ENCODE peak calls at places on chromosome 9, in six cellular contexts. B is cardiac muscle cell, T is fibroblast of lung, D is body of pancreas, P is left ventricle myocardium inferior, G is gastrocnemius medialis. U is an unnamed sample.

GRCh38 chr9:137791947-137792346 is 85.6 kb upstream of the CACNA1B start:
- DNase-seq in B (no peak), T (no peak), D (no peak), P (no peak), G (no peak), U (no peak)

GRCh38 chr9:94649100-94649855 is 10.0 kb upstream of the FBP1 start:
- DNase-seq in B (no peak), T (peak; percentile 36), D (no peak), P (no peak), G (no peak), U (no peak)

GRCh38 chr9:32931129-32931528 is 70.3 kb downstream of the APTX start:
- DNase-seq in B (no peak), T (no peak), D (no peak), P (no peak), G (no peak), U (no peak)

GRCh38 chr9:15157371-15157770 is 149.6 kb downstream of the TTC39B start:
- DNase-seq in B (no peak), T (no peak), D (no peak), P (no peak), G (no peak), U (no peak)

GRCh38 chr9:21408817-21409216 is at the start of gene IFNA8:
- DNase-seq in B (no peak), T (no peak), D (no peak), P (no peak), G (no peak), U (no peak)

GRCh38 chr9:127194881-127195713 is 69.5 kb upstream of the GARNL3 start:
- DNase-seq in B (no peak), T (no peak), D (no peak), P (peak; percentile 9), G (peak; percentile 22), U (no peak)

GRCh38 chr9:36632892-36633291 is 60.2 kb downstream of the MELK start:
- DNase-seq in B (peak; percentile 21), T (peak; percentile 61), D (no peak), P (no peak), G (no peak), U (peak; percentile 10)

GRCh38 chr9:85268024-85268610 is 473.6 kb downstream of the AGTPBP1 start:
- DNase-seq in B (no peak), T (no peak), D (no peak), P (no peak), G (no peak), U (no peak)

GRCh38 chr9:13213337-13213736 is 66.2 kb downstream of the MPDZ start:
- DNase-seq in B (no peak), T (peak; percentile 60), D (no peak), P (no peak), G (no peak), U (no peak)

GRCh38 chr9:3514786-3515185 is 11.0 kb downstream of the RFX3 start:
- DNase-seq in B (no peak), T (no peak), D (no peak), P (no peak), G (no peak), U (no peak)

GRCh38 chr9:81898851-81899250 is 29.4 kb upstream of the SPATA31D4 start:
- DNase-seq in B (no peak), T (peak; percentile 31), D (no peak), P (no peak), G (no peak), U (no peak)

GRCh38 chr9:95481000-95481399 is 35.8 kb downstream of the PTCH1 start:
- DNase-seq in B (no peak), T (no peak), D (no peak), P (no peak), G (no peak), U (no peak)

GRCh38 chr9:101470929-101471328 is 35.4 kb upstream of the ALDOB start:
- DNase-seq in B (no peak), T (no peak), D (no peak), P (no peak), G (no peak), U (no peak)

GRCh38 chr9:123511326-123511974 is 155.5 kb downstream of the CRB2 start:
- DNase-seq in B (no peak), T (no peak), D (no peak), P (no peak), G (no peak), U (no peak)

GRCh38 chr9:132026932-132027585 is 52.6 kb downstream of the MED27 start:
- DNase-seq in B (no peak), T (no peak), D (no peak), P (no peak), G (no peak), U (peak; percentile 39)

GRCh38 chr9:27626629-27627564 is 53.6 kb upstream of the C9orf72 start:
- DNase-seq in B (peak; percentile 10), T (no peak), D (peak; percentile 20), P (no peak), G (no peak), U (no peak)

GRCh38 chr9:91905958-91906585 is 44.0 kb downstream of the ROR2 start:
- DNase-seq in B (peak; percentile 34), T (no peak), D (peak; percentile 29), P (peak; percentile 28), G (no peak), U (no peak)

GRCh38 chr9:114112778-114113585 is 13.9 kb upstream of the KIF12 start:
- DNase-seq in B (no peak), T (peak; percentile 64), D (peak; percentile 70), P (peak; percentile 89), G (peak; percentile 76), U (peak; percentile 29)

GRCh38 chr9:128160603-128160987 is 530 bp downstream of the BBLN start:
- DNase-seq in B (no peak), T (no peak), D (peak; percentile 22), P (no peak), G (no peak), U (no peak)

GRCh38 chr9:98215821-98216220 is 23.4 kb upstream of the CORO2A start:
- DNase-seq in B (peak; percentile 40), T (no peak), D (no peak), P (no peak), G (no peak), U (no peak)
- TF ChIP-seq CTCF in B (peak; percentile 55), T (peak; percentile 53), D (no peak), P (peak; percentile 43), G (no peak), U (peak; percentile 48)

DNA sequence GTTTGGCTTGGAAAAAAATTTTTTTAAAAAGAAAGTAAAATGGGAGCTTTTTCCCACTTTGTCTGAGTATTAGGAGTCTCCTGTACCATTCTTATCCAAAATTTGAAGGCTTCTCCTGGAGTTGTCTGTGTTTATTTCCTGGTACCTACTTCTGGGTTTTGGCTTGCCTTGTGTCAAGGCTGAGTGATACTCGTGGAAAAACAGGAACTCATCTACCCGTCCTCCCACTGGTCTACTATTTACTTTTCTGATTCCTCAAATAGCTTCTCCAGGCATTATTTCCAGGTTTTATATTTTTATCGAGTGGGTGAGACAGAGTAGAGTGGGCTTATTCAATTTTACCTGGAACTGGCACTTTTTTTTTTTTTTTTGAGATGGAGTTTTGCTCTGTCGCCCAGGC is 99.4 kb downstream of the RMI1 start:
- DNase-seq in B (no peak), T (no peak), D (no peak), P (no peak), G (no peak), U (no peak)
- H3K4me3 ChIP-seq in B (no peak overlapping the region), T (no peak overlapping the region), D (no peak overlapping the region), P (no peak overlapping the region), G (no peak overlapping the region), U (no peak overlapping the region)

DNA sequence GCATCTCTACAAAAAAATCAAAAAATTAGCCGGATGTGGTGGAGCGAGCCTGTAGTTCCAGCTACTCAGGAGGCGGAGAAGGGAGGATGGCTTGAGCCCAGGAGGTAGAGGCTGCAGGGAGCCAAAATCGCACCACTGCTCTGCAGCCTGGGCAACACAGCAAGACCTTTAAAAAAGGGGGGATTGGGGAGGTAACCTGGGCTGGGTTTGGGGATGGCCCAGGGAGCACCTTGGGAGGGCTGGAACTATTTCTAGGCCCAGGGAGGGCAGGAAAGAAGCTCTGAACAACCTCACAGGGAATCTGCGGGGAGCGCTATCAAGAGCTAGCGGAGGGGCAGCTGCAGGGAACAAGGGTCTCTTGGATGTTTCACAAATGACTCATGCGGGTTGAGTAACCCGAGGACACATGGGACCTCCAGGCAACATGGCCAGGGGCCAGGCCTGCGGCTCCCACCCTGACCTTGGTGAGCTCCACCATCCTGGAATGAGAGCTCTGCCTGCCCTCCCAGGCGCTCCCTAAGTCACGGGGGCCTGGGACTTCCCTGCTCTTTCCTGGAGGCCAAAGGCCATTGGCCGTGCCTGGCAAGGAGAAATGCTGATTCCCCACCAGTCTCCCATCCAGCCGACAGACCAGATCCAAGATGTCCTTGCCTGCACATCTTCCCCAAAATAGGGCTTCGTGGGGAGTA is 23.4 kb downstream of the SARDH start:
- DNase-seq in B (peak; percentile 52), T (peak; percentile 86), D (no peak), P (peak; percentile 78), G (no peak), U (no peak)
- H3K27ac ChIP-seq in B (peak overlapping the region; percentile 63), T (peak overlapping the region; percentile 52), D (peak overlapping the region; percentile 20), P (peak overlapping the region; percentile 58), G (no peak overlapping the region), U (peak overlapping the region; percentile 61)

GRCh38 chr9:112785981-112786380 is 35.4 kb downstream of the SNX30 start:
- DNase-seq in B (no peak), T (no peak), D (no peak), P (no peak), G (no peak), U (no peak)

GRCh38 chr9:112780637-112781036 is 30.1 kb downstream of the SNX30 start:
- DNase-seq in B (no peak), T (no peak), D (no peak), P (no peak), G (no peak), U (no peak)

GRCh38 chr9:112784020-112784788 is 33.6 kb downstream of the SNX30 start:
- DNase-seq in B (peak; percentile 43), T (peak; percentile 40), D (peak; percentile 14), P (no peak), G (no peak), U (no peak)

GRCh38 chr9:112782218-112782617 is 31.7 kb downstream of the SNX30 start:
- DNase-seq in B (no peak), T (no peak), D (no peak), P (no peak), G (no peak), U (no peak)

GRCh38 chr9:112783551-112783954 is 33.0 kb downstream of the SNX30 start:
- DNase-seq in B (no peak), T (no peak), D (peak; percentile 38), P (no peak), G (no peak), U (no peak)
- TF ChIP-seq CTCF in B (no peak), T (no peak), D (no peak), P (no peak), G (no peak), U (no peak)

GRCh38 chr9:135888126-135888765 is 19.1 kb downstream of the CAMSAP1 start:
- DNase-seq in B (no peak), T (no peak), D (no peak), P (no peak), G (no peak), U (no peak)
- H3K4me3 ChIP-seq in B (no peak overlapping the region), T (no peak overlapping the region), D (no peak overlapping the region), P (peak overlapping the region; percentile 37), G (no peak overlapping the region), U (no peak overlapping the region)

DNA sequence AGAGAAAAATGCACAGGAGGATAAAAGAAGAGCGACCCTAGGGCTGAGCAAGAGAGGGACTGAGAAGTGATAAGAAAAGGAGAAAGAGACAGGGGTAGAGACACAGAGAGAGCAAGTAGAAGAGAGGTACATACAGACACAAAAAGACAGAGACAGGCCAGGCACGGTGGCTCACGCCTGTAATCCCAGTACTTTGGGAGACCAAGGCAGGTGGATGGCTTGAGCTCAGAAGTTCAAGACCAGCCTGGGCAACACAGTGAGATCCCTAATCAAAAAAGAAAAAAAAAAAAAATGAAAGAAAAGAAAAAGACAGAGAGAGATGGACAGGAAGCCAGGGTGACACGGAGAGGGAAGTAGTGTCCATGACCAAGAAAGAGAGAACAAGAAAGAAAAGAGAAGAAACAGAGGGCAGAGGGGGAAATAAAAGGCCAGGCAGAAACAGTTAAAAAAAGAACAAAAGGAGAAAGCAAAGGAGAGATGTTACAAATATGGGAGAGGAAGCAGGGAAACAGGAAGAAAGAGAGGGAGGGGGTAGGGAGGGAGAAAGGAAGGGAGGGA is 209.4 kb upstream of the TRIM32 start:
- DNase-seq in B (no peak), T (no peak), D (no peak), P (no peak), G (no peak), U (no peak)
- H3K27ac ChIP-seq in B (peak overlapping the region; percentile 26), T (no peak overlapping the region), D (no peak overlapping the region), P (peak overlapping the region; percentile 55), G (no peak overlapping the region), U (no peak overlapping the region)